ENCODE peak calls at places on chromosomes 4 and X, in six cellular contexts. Q, G, X, L, E and U are unnamed samples.

GRCh38 chr4:184613405-184613804 is 35.8 kb downstream of the CASP3 start:
- DNase-seq in Q (no peak), G (no peak), X (no peak), L (no peak), E (no peak), U (no peak)

GRCh38 chr4:134610172-134610571 is 408.6 kb upstream of the PABPC4L start:
- DNase-seq in Q (no peak), G (no peak), X (no peak), L (no peak), E (no peak), U (no peak)

GRCh38 chrX:65601530-65602281 is 65.7 kb upstream of the MSN start:
- DNase-seq in Q (peak), G (no peak), X (no peak), L (no peak), E (no peak), U (no peak)

GRCh38 chr4:121338506-121338905 is 42.3 kb downstream of the QRFPR start:
- DNase-seq in Q (no peak), G (no peak), X (no peak), L (no peak), E (no peak), U (no peak)

GRCh38 chr4:185634066-185634652 is 98.9 kb upstream of the PDLIM3 start:
- DNase-seq in Q (no peak), G (no peak), X (no peak), L (no peak), E (peak), U (no peak)

GRCh38 chrX:68238568-68238967 is 194.7 kb downstream of the OPHN1 start:
- DNase-seq in Q (no peak), G (no peak), X (no peak), L (no peak), E (peak), U (no peak)

GRCh38 chrX:10467793-10468192 is 152.6 kb downstream of the MID1 start:
- DNase-seq in Q (no peak), G (no peak), X (no peak), L (no peak), E (no peak), U (no peak)

GRCh38 chr4:104966349-104967033 is 180.2 kb upstream of the TET2 start:
- DNase-seq in Q (no peak), G (no peak), X (no peak), L (no peak), E (peak), U (no peak)

GRCh38 chr4:88630756-88631155 is 38.5 kb downstream of the HERC3 start:
- DNase-seq in Q (no peak), G (no peak), X (no peak), L (no peak), E (no peak), U (no peak)

GRCh38 chr4:53656421-53656981 is 65.2 kb upstream of the LNX1 start:
- DNase-seq in Q (no peak), G (no peak), X (no peak), L (no peak), E (no peak), U (no peak)

GRCh38 chrX:154508346-154508745 is 7.7 kb downstream of the FAM3A start:
- DNase-seq in Q (no peak), G (no peak), X (no peak), L (no peak), E (no peak), U (no peak)